ENCODE peak calls at places on chromosome 4, in four cellular contexts. C, N, P and B are unnamed samples. For H3K36me3 and H3K9me3, the result is how much of the 10 kb centered on the place peaks cover.

GRCh38 chr4:999863-1000425 is 6.7 kb upstream of the SLC26A1 start:
- DNase-seq in P (no peak), C (no peak), N (no peak), B (no peak)

GRCh38 chr4:41120297-41121217 is 93.8 kb downstream of the APBB2 start:
- DNase-seq in P (no peak), C (no peak), N (no peak), B (peak)

GRCh38 chr4:52716364-52717151 is 34.7 kb downstream of the ERVMER34-1 start:
- DNase-seq in N (no peak), C (no peak), P (no peak), B (no peak)

GRCh38 chr4:179097741-179098140 is 1655.5 kb upstream of the AGA start:
- DNase-seq in P (no peak), C (no peak), N (no peak), B (no peak)

GRCh38 chr4:47531241-47531953 is 46.3 kb downstream of the ATP10D start:
- DNase-seq in C (peak), N (peak), P (peak), B (no peak)

GRCh38 chr4:99852199-99852718 is 35.6 kb downstream of the DAPP1 start:
- DNase-seq in C (no peak), N (no peak), P (no peak), B (no peak)

GRCh38 chr4:123363729-123364128 is 32.9 kb upstream of the SPRY1 start:
- DNase-seq in C (no peak), N (no peak), P (no peak), B (no peak)

GRCh38 chr4:84336964-84337705 is 162.0 kb downstream of the NKX6-1 start:
- DNase-seq in P (no peak), N (no peak), C (no peak), B (no peak)

GRCh38 chr4:56184214-56184613 is 203.1 kb downstream of the AASDH start:
- DNase-seq in C (no peak), N (no peak), P (no peak), B (no peak)

GRCh38 chr4:78481180-78481579 is 70.4 kb upstream of the ANXA3 start:
- DNase-seq in P (no peak), N (no peak), C (no peak), B (no peak)

GRCh38 chr4:143353797-143354196 is 17.1 kb downstream of the GAB1 start:
- DNase-seq in N (no peak), C (no peak), P (no peak), B (no peak)

GRCh38 chr4:143354990-143355389 is 18.3 kb downstream of the GAB1 start:
- DNase-seq in C (no peak), N (no peak), P (no peak), B (no peak)

GRCh38 chr4:143357161-143357845 is 20.6 kb downstream of the GAB1 start:
- DNase-seq in P (no peak), N (no peak), C (no peak), B (no peak)

GRCh38 chr4:143356493-143356892 is 19.8 kb downstream of the GAB1 start:
- DNase-seq in C (no peak), N (no peak), P (no peak), B (no peak)

DNA sequence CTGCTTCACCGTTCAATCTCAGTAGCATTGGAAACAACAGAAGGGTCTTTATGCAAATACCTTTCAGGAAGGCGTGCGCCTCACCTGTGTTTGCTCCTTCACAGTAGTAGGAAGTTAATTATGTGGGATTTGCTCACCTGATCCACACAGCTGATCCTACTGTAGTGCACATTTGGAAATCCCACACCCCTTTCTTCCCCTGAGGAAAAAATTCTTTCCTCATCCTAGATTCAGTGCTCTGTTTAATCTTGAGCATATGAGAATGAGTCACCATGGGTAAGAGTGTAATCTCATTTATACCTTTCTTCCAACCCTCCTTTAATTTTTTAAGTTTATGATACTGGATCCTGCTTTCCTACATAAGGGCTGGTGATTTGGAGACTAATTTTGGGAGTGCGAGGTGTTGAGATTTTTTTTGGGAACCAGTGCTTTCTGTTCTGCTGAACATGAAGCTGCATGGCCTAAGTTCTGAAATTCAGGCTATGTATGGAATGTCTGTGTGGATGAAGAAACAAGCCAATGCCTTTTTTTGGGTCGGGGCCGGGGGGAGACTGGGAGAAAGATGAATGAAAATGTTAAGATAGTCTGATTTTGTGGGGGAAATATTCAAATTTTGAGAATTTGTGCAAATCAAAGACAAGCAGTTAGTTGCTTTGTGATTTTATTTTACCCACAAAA is 19.0 kb downstream of the GAB1 start:
- DNase-seq in P (no peak), C (no peak), N (no peak), B (no peak)
- H3K4me3 ChIP-seq in P (no peak), C (no peak), N (no peak), B (no peak)

DNA sequence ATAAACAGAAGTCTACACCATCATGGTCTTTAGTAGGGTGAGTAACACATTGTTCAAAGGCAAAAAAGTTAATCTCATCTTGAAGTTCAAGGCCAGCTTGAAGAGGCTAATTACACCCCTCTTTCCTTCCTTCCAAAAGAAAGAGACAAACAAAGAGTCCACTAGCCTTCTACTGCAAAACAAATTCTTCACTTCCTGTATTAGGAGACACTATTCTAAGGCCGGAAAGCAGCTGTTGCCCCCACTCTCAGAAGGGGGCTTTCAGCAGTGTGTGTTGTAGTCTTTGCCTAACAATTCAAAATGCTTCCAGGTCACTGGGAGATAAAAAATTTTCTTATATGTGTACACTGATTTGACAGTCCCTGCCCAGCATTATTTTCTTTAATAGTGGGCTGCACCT is 25.1 kb downstream of the RASGEF1B start:
- DNase-seq in P (no peak), C (no peak), N (no peak), B (no peak)
- H3K36me3 ChIP-seq in P (under half), C (under half), N (under half), B (under half)

GRCh38 chr4:112830753-112831386 is 193.9 kb downstream of the LARP7 start:
- DNase-seq in C (no peak), N (no peak), P (no peak), B (no peak)
- H3K9me3 ChIP-seq in C (under half), N (under half), P (under half), B (under half)

GRCh38 chr4:80265571-80266266 is 745 bp upstream of the FGF5 start:
- DNase-seq in C (no peak), P (peak), N (no peak), B (peak)
- H3K4me3 ChIP-seq in C (no peak), P (peak), N (peak), B (peak)

DNA sequence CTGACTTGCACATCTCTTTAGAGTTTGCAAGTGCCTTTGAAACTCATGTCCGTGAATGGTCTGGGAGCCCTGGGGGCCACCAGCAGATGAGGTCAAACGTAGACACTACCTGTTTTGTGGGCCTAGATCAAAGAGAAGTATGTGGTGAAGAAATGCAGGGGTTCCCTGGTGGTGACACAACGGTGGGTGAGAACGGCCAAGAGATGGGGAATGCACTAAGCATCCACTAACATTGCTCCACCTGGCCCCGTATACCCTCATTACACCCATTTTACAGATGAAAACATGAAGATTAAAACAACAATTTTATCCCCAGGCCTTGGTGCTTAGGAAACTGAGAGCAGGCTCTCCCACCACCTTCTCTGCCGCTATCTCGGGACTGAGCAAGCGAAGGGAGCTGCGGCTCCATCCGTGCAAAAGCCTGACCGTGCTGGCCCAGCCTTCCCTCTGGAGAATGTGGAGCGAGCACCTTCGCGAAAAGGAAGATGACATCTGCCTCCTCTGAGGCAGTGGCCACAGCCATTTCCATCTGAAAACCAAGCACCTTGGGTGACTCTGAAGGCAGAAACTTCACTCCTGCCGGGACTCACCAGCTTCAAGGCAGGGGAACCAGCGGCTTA is 91.9 kb downstream of the EVC2 start:
- DNase-seq in C (no peak), N (no peak), P (no peak), B (no peak)
- H3K36me3 ChIP-seq in C (under half), N (under half), P (under half), B (under half)

DNA sequence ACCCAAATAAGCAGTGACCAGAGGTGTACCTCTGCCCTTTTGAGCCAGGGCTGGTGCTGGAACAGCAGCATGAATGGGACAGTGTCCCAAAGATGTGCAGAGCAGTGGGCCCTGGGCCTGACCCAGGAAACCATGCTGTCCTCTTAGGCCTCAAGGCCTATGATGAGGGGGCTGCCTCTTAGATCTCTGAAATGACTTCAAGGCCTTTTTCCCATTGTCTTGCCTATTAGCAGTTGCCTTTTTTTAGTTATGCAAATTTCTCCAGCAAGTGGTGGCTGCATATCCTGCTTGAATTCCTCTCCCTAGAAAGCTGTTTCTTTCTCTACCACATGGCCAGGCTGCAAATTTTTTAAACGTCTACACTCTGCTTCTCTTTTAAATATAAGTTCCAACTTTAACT is 160.3 kb downstream of the CFAP299 start:
- DNase-seq in C (no peak), P (no peak), N (no peak), B (no peak)
- H3K9me3 ChIP-seq in C (under half), P (under half), N (under half), B (under half)

GRCh38 chr4:10113362-10114047 is 3.1 kb downstream of the WDR1 start:
- DNase-seq in N (no peak), C (no peak), P (no peak), B (no peak)
- H3K4me3 ChIP-seq in N (peak), C (no peak), P (no peak), B (no peak)

GRCh38 chr4:14894392-14895292 is 107.6 kb upstream of the CPEB2 start:
- DNase-seq in P (no peak), N (no peak), C (no peak), B (no peak)
- H3K36me3 ChIP-seq in P (under half), N (under half), C (under half), B (under half)

GRCh38 chr4:113834302-113834701 is 72.8 kb upstream of the CAMK2D start:
- DNase-seq in P (no peak), C (no peak), N (no peak), B (no peak)

GRCh38 chr4:113828712-113829111 is 67.2 kb upstream of the CAMK2D start:
- DNase-seq in C (no peak), N (no peak), P (no peak), B (no peak)

GRCh38 chr4:113831469-113831868 is 69.9 kb upstream of the CAMK2D start:
- DNase-seq in N (no peak), P (no peak), C (no peak), B (no peak)

GRCh38 chr4:113835005-113835404 is 73.5 kb upstream of the CAMK2D start:
- DNase-seq in C (no peak), P (no peak), N (no peak), B (no peak)

DNA sequence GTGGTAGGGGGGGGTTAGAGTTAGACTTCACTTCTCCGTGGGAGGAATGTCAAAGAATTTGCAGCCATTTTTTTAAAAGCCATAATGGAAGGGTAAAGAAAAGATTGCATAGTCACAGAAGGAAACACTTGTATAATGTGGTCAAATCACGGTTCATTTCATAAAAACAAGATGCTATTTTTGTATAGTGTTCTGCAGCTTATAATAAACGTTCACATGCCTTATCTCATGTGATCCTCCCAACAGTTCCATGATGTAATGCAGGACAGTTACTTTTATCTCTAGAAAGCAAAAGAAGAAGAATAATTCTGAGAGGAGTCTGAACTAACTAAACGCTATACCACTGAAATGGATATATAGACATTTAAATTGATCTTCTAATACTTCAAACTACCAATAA is 71.3 kb upstream of the CAMK2D start:
- DNase-seq in C (no peak), N (no peak), P (no peak), B (no peak)
- H3K9me3 ChIP-seq in C (under half), N (under half), P (under half), B (under half)

DNA sequence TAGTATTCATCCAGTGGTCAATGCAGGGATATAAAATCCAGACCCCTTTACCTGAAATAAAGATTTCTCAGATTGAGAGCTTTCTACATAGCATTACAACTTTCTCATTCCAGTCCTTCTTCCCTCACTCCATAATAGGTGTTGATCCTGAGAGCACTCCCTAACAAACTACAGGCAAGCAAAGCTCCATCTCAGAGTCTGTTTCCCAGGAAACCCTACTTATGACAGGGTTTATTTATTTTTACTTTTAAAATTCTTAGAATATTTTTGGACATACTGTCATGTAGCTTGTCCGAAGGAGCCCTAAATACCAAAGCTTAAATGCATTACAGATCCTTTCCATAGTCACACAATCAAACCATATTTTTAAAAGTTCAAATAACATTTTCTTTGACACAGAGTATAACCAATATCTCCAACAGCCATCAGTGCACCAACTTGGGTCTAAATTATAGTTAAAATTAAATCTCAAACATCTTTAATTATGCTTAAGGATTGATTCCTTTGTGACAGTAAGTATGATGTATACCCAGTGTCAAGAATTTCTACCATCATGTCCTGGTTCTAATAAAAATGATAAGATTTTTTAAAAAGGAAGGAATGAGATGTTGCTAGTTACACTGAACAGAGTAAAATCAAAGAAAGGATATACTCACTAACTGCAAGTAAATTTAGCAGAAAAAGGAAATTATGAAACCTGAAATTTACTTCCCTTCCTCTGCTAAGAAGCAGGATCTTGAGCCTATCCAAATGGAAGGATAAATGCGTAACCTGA is 580.4 kb upstream of the ADGRL3 start:
- DNase-seq in C (no peak), P (no peak), N (no peak), B (no peak)
- H3K4me3 ChIP-seq in C (no peak), P (no peak), N (no peak), B (no peak)